ENCODE peak calls at places on chromosomes 3 and 15, in nine cellular contexts. Z, T, S, H, A, X, W, U and K are unnamed samples.

GRCh38 chr15:99568548-99569352 is 3.0 kb downstream of the MEF2A start:
- DNase-seq in T (no peak), W (no peak), S (no peak), U (no peak), A (no peak), Z (no peak), X (no peak), H (no peak), K (no peak)

GRCh38 chr3:178966299-178967183 is 105.1 kb downstream of the ZMAT3 start:
- DNase-seq in U (no peak), S (peak), T (no peak), Z (peak), A (no peak), H (peak), X (no peak), W (no peak), K (no peak)

GRCh38 chr15:63504247-63504978 is at the start of gene USP3:
- DNase-seq in T (peak), W (peak), S (peak), X (peak), Z (peak), H (peak), U (peak), A (peak), K (peak)

GRCh38 chr3:57919987-57920386 is 88.2 kb upstream of the FLNB start:
- DNase-seq in X (no peak), A (no peak), U (no peak), S (no peak), Z (no peak), W (no peak), T (no peak), H (no peak), K (no peak)

GRCh38 chr3:132543016-132543739 is 53.9 kb upstream of the ACKR4 start:
- DNase-seq in T (no peak), Z (no peak), W (no peak), H (peak), U (no peak), A (peak), S (no peak), X (no peak), K (no peak)

GRCh38 chr3:115517457-115518050 is 105.8 kb upstream of the GAP43 start:
- DNase-seq in A (no peak), H (no peak), X (no peak), U (no peak), T (no peak), W (no peak), S (no peak), Z (no peak), K (no peak)

GRCh38 chr3:51501833-51502561 is 2.2 kb upstream of the DCAF1 start:
- DNase-seq in Z (peak), X (peak), S (peak), H (peak), W (peak), T (peak), A (peak), U (peak), K (peak)

GRCh38 chr3:31772155-31772761 is 208.8 kb downstream of the OSBPL10 start:
- DNase-seq in X (no peak), S (no peak), T (no peak), U (no peak), A (no peak), Z (no peak), W (no peak), H (no peak), K (no peak)

GRCh38 chr3:71551286-71551919 is 32.1 kb downstream of the FOXP1 start:
- DNase-seq in A (no peak), T (no peak), H (no peak), X (no peak), U (no peak), S (peak), W (no peak), Z (no peak), K (no peak)

GRCh38 chr3:64977308-64978100 is 289.7 kb upstream of the ADAMTS9 start:
- DNase-seq in X (no peak), H (peak), Z (no peak), S (no peak), T (peak), W (no peak), U (no peak), A (no peak), K (no peak)

GRCh38 chr3:72738752-72739520 is 109.3 kb downstream of the SHQ1 start:
- DNase-seq in H (peak), U (no peak), X (peak), Z (peak), W (no peak), A (no peak), S (peak), T (peak), K (peak)

GRCh38 chr3:104717828-104718196 is 648.9 kb upstream of the ALCAM start:
- DNase-seq in X (no peak), A (no peak), T (no peak), Z (no peak), H (no peak), W (no peak), S (no peak), U (no peak), K (no peak)

GRCh38 chr3:179801831-179802230 is 149.0 kb downstream of the USP13 start:
- DNase-seq in X (no peak), Z (no peak), S (no peak), H (no peak), T (no peak), W (no peak), U (no peak), A (no peak), K (no peak)

GRCh38 chr3:134312072-134312872 is 61.6 kb upstream of the RYK start:
- DNase-seq in A (no peak), U (no peak), X (peak), T (peak), S (no peak), W (no peak), H (peak), Z (no peak), K (peak)

GRCh38 chr3:150469031-150469930 is 61.2 kb downstream of the TSC22D2 start:
- DNase-seq in H (peak), Z (no peak), W (no peak), A (no peak), X (no peak), T (no peak), S (peak), U (peak), K (no peak)

GRCh38 chr3:134483195-134483890 is 2.4 kb downstream of the ANAPC13 start:
- DNase-seq in X (no peak), S (no peak), H (peak), Z (no peak), W (no peak), A (no peak), U (no peak), T (no peak), K (no peak)

GRCh38 chr15:78317145-78317836 is 17.9 kb upstream of the SKIC8 start:
- DNase-seq in H (peak), X (no peak), Z (no peak), S (no peak), T (peak), U (no peak), A (no peak), W (no peak), K (no peak)

GRCh38 chr3:194034556-194035336 is 101.2 kb upstream of the HES1 start:
- DNase-seq in Z (no peak), S (no peak), T (peak), U (no peak), A (no peak), X (no peak), W (no peak), H (no peak), K (no peak)

GRCh38 chr15:100712226-100712625 is 109.8 kb downstream of the ASB7 start:
- DNase-seq in S (no peak), W (no peak), A (no peak), H (no peak), Z (peak), U (peak), T (no peak), X (no peak), K (peak)

GRCh38 chr3:126922466-126922865 is 60.4 kb upstream of the PLXNA1 start:
- DNase-seq in A (no peak), S (no peak), X (no peak), H (no peak), U (no peak), T (no peak), Z (no peak), W (no peak), K (no peak)

GRCh38 chr15:63288342-63288741 is 10.9 kb downstream of the APH1B start:
- DNase-seq in W (no peak), S (no peak), A (no peak), X (no peak), Z (no peak), H (no peak), T (no peak), U (no peak), K (no peak)

GRCh38 chr15:84901540-84901939 is 17.1 kb downstream of the SLC28A1 start:
- DNase-seq in X (no peak), S (no peak), H (no peak), A (no peak), U (no peak), Z (no peak), W (no peak), T (no peak), K (no peak)

GRCh38 chr3:114439279-114439678 is 145.5 kb downstream of the TIGIT start:
- DNase-seq in Z (no peak), X (no peak), A (no peak), W (no peak), T (no peak), H (no peak), S (no peak), U (no peak), K (no peak)

GRCh38 chr3:100144255-100144866 is 30.1 kb upstream of the FILIP1L start:
- DNase-seq in T (no peak), X (no peak), H (no peak), A (no peak), U (no peak), S (no peak), W (no peak), Z (no peak), K (no peak)

GRCh38 chr3:8529197-8529637 is 27.6 kb downstream of the LMCD1 start:
- DNase-seq in S (no peak), H (no peak), A (no peak), W (no peak), U (peak), X (no peak), Z (no peak), T (no peak), K (no peak)

GRCh38 chr15:35810007-35810406 is 264.0 kb upstream of the DPH6 start:
- DNase-seq in A (no peak), H (no peak), X (no peak), W (no peak), Z (no peak), T (no peak), S (no peak), U (no peak), K (no peak)

GRCh38 chr15:36271048-36271447 is 308.4 kb upstream of the CDIN1 start:
- DNase-seq in W (no peak), S (peak), A (no peak), H (no peak), X (no peak), U (no peak), Z (no peak), T (no peak), K (no peak)

GRCh38 chr3:190809351-190809750 is 53.1 kb downstream of the GMNC start:
- DNase-seq in S (no peak), T (no peak), W (no peak), H (no peak), A (no peak), Z (no peak), X (no peak), U (no peak), K (no peak)

GRCh38 chr3:190811775-190812480 is 50.6 kb downstream of the GMNC start:
- DNase-seq in Z (no peak), X (no peak), A (peak), T (no peak), H (peak), U (no peak), W (no peak), S (peak), K (no peak)

GRCh38 chr3:190810957-190811356 is 51.5 kb downstream of the GMNC start:
- DNase-seq in S (no peak), U (no peak), H (no peak), A (no peak), T (no peak), X (no peak), Z (no peak), W (no peak), K (no peak)

DNA sequence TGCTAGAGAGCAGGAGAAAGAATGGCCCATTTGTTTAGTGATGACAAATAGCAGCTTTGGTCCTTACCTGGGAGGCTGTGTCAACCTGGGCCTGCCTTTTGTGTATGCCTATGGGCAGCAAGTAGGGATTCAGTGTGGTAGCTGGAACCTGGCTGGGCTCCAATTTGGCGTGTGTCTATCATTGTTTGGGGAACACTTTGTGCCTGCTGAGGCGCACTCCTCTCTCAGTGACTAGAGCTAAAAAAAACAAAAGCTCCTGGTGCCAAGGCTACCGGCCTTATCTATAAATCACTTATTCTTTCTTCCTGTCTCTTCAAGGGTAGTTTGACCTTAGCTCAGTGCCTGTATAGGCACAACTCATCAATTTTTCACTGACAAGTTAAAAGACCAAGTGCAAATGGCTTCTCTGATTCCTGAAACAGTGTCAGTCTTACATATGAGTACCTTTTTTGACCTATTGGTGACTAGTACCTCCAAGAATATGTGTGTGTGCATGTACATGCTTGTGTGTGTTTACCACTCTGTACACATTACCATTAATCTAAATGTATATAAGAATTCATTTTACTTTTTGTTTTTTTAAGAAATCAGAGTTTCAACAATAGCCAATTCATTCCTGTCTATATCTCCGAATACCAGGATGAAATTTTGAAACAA is 54.6 kb downstream of the GMNC start:
- DNase-seq in W (no peak), X (peak), U (peak), A (no peak), Z (peak), S (peak), T (peak), H (no peak), K (peak)
- H3K27ac ChIP-seq in W (no peak), X (no peak), U (no peak), A (no peak), Z (peak), S (no peak), T (no peak), H (no peak), K (peak)

DNA sequence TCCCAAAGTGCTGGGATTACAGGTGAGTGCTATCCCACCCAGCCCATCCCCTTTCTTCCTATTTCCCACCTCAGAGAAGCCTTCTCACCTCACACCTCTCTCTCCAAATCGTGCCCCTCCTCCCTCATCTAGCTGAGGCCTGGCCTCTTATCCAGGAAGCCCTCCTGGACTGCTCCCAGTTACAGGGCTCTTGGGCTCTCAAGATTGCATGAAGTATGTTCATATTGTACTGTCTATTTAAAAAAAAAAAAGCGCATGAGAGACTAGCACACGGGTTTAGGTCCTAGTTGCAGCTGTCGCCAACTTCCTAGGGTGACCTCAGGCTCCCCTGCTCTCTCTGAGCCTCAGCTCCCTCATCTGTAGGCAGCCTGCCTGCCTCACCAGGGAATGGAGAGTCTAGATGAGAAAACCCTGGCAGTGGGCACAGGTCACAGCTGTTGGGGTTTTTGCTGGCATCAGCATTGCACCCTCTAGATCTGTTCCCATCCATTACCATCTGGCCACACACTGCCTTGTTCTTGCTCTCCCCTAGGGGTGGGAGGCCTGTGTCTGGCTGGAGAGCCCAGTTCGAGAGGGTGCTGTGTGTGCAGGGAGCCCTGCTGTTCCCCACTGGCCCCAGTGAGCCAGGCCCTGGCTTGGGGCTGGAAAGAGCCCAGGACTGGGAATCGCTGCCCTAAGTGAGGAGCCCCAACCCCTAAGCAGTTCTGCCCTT is 24.2 kb upstream of the C15orf39 start:
- DNase-seq in H (no peak), T (no peak), S (no peak), A (no peak), W (no peak), U (no peak), Z (no peak), X (no peak), K (peak)
- H3K27ac ChIP-seq in H (no peak), T (no peak), S (no peak), A (no peak), W (peak), U (peak), Z (peak), X (peak), K (peak)

DNA sequence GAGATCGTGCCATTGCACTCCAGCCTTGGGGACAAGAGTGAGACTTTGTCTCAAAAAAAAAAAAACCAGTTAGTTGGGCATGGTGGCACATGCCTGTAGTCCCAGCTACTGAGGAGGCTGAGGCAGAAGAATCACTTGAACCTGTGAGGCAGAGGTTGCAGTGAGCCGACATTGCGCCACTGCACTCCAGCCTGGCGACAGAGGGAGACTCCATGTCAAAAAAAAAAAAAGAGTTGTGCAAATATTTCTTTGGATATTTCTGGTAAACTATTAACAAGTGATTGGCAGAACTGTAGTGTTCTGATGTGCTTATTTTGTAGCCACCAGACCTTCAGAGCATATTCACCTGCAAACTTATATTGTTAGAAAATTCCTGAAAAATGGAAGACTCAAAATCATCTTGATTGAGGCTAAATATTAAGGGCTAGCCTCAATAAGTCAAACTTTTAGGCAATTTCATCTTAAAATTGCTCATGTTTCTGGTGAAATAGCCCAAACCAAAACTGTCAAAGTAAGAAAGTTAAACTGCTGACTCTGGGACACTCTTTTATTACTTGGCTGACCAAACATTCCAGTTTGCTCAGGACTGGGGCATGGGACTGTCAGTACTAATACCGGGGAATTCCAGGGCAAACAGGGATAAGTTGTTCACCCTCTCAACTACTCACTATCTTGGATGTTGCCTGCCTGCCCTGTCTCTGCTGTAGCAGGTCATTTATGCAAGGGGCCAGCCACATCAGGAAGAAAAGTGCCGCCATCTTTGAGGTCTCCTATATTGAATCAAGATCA is 37.0 kb downstream of the ABHD2 start:
- DNase-seq in S (no peak), W (no peak), H (no peak), A (no peak), Z (no peak), X (peak), U (no peak), T (no peak), K (no peak)
- H3K27ac ChIP-seq in S (no peak), W (no peak), H (no peak), A (no peak), Z (peak), X (peak), U (no peak), T (no peak), K (no peak)

GRCh38 chr3:197791120-197792018 is at the start of gene LRCH3:
- DNase-seq in Z (peak), U (peak), A (peak), X (peak), S (peak), W (no peak), H (peak), T (peak), K (peak)

GRCh38 chr3:197787412-197787811 is 3.6 kb upstream of the LRCH3 start:
- DNase-seq in S (no peak), A (no peak), H (no peak), U (no peak), Z (no peak), W (no peak), T (no peak), X (no peak), K (no peak)

GRCh38 chr3:197792019-197792647 is 1.1 kb downstream of the LRCH3 start:
- DNase-seq in H (no peak), S (peak), Z (no peak), T (no peak), A (no peak), X (no peak), W (no peak), U (no peak), K (no peak)

GRCh38 chr3:197790033-197790432 is 1.0 kb upstream of the LRCH3 start:
- DNase-seq in S (no peak), W (no peak), H (no peak), U (no peak), X (no peak), T (no peak), A (no peak), Z (no peak), K (no peak)

DNA sequence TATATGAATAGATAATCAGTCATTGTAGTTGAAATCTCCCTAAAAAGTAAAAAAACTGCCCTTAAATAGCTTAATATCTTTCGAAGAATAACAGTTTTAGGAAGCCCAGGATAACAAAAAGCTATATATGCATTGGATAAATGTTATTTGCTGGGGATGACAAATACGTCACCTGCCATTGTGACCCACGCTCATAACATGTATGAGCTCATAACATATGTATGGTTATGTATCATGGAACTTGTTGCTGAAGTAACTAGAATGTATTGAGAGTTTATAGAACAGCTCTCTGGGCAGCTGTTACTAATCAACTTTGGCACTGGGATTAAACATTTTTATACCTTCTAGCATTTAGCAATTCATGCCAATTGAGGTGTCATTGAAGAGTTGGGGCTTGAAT is 1.7 kb upstream of the LRCH3 start:
- DNase-seq in H (no peak), S (no peak), A (no peak), U (no peak), T (no peak), W (no peak), X (no peak), Z (no peak), K (no peak)
- H3K27ac ChIP-seq in H (no peak), S (no peak), A (no peak), U (no peak), T (no peak), W (no peak), X (no peak), Z (no peak), K (no peak)

GRCh38 chr3:13684854-13685253 is 135.9 kb downstream of the FBLN2 start:
- DNase-seq in X (no peak), A (no peak), T (no peak), S (no peak), Z (no peak), H (no peak), W (no peak), U (no peak), K (no peak)
- H3K27ac ChIP-seq in X (no peak), A (no peak), T (no peak), S (no peak), Z (no peak), H (no peak), W (no peak), U (no peak), K (no peak)

DNA sequence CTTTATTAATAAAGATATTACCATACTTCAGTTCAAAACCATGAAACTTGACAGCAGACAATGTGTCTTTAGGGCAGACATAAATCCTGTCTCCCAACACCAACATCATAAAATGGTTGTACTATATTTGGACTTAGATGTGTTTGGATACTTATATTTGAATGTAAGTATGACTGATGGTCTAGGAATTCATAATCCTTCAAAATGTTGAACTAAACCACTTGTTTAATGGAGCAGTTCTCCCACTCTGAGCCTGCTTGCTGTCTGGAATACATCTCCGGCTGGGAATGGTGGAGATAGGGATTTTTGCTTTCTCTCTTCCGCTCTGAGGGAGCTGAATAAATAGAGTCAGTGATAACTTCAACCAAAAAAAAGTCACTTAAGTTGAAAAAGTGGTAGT is 10.6 kb downstream of the FBN1 start:
- DNase-seq in X (no peak), T (no peak), W (no peak), A (no peak), H (no peak), U (no peak), S (peak), Z (no peak), K (no peak)
- H3K27ac ChIP-seq in X (no peak), T (no peak), W (no peak), A (no peak), H (no peak), U (no peak), S (no peak), Z (no peak), K (no peak)